ENCODE peak calls at places on chromosomes 3 and 15, in nine cellular contexts. C is endothelial cell of umbilical vein; Z is breast epithelium; T is CD8-positive, alpha-beta T cell; S is H9; O is cardiac muscle cell; X is heart right ventricle; F is ovary; I is kidney. V is an unnamed sample. For H3K4me1, the result is how much of the 10 kb centered on the place peaks cover.

GRCh38 chr15:41276821-41277220 is 45.8 kb downstream of the CHP1 start:
- DNase-seq in C (no peak), Z (no peak), T (no peak), S (no peak), O (no peak), X (no peak), F (no peak), I (no peak), V (no peak)

GRCh38 chr3:48594431-48595049 is 589 bp downstream of the COL7A1 start:
- DNase-seq in C (no peak), Z (no peak), T (no peak), S (peak), O (no peak), X (no peak), F (no peak), I (no peak), V (no peak)

GRCh38 chr3:1087066-1087555 is 5.7 kb upstream of the CNTN6 start:
- DNase-seq in C (no peak), Z (peak), T (no peak), S (no peak), O (peak), X (no peak), F (no peak), I (peak), V (no peak)

GRCh38 chr15:77821188-77821958 is 188.7 kb upstream of the LINGO1 start:
- DNase-seq in C (peak), Z (peak), T (no peak), S (peak), O (peak), X (peak), F (no peak), I (no peak), V (no peak)

GRCh38 chr3:161500057-161500836 is 3.6 kb downstream of the OTOL1 start:
- DNase-seq in C (no peak), Z (no peak), T (no peak), S (no peak), O (no peak), X (no peak), F (no peak), I (no peak), V (no peak)

GRCh38 chr3:51311055-51311454 is 74.0 kb upstream of the MANF start:
- DNase-seq in C (peak), Z (no peak), T (no peak), S (no peak), O (peak), X (no peak), F (no peak), I (no peak), V (no peak)

GRCh38 chr15:64989331-64990167 is at the start of gene SPG21:
- DNase-seq in C (peak), Z (peak), T (peak), S (peak), O (peak), X (peak), F (peak), I (peak), V (peak)

GRCh38 chr3:182370949-182371348 is 422.4 kb upstream of the ATP11B start:
- DNase-seq in C (peak), Z (no peak), T (no peak), S (no peak), O (no peak), X (no peak), F (no peak), I (no peak), V (no peak)

GRCh38 chr3:149848688-149849087 is 35.7 kb downstream of the RNF13 start:
- DNase-seq in C (no peak), Z (no peak), T (no peak), S (no peak), O (no peak), X (no peak), F (no peak), I (no peak), V (no peak)

GRCh38 chr3:50545781-50546180 is 21.8 kb downstream of the C3orf18 start:
- DNase-seq in C (no peak), Z (no peak), T (no peak), S (peak), O (no peak), X (no peak), F (no peak), I (no peak), V (no peak)

GRCh38 chr3:52231502-52232278 is 6.2 kb upstream of the TLR9 start:
- DNase-seq in C (peak), Z (no peak), T (peak), S (peak), O (peak), X (peak), F (peak), I (no peak), V (no peak)

GRCh38 chr3:110381992-110382391 is 689.6 kb upstream of the NECTIN3 start:
- DNase-seq in C (no peak), Z (no peak), T (no peak), S (no peak), O (no peak), X (no peak), F (no peak), I (no peak), V (no peak)

GRCh38 chr3:61571516-61572336 is 10.4 kb downstream of the PTPRG start:
- DNase-seq in C (peak), Z (no peak), T (no peak), S (no peak), O (no peak), X (no peak), F (peak), I (no peak), V (no peak)

GRCh38 chr15:59436774-59437472 is 1.1 kb upstream of the FAM81A start:
- DNase-seq in C (peak), Z (no peak), T (no peak), S (no peak), O (peak), X (peak), F (no peak), I (no peak), V (no peak)

GRCh38 chr3:43865376-43865775 is 174.6 kb downstream of the ABHD5 start:
- DNase-seq in C (no peak), Z (no peak), T (no peak), S (peak), O (no peak), X (no peak), F (no peak), I (no peak), V (peak)

GRCh38 chr15:70385711-70386110 is 288.0 kb upstream of the TLE3 start:
- DNase-seq in C (no peak), Z (no peak), T (no peak), S (no peak), O (no peak), X (no peak), F (no peak), I (no peak), V (peak)

GRCh38 chr3:59913645-59914044 is 863.8 kb upstream of the CFAP20DC start:
- DNase-seq in C (no peak), Z (no peak), T (no peak), S (no peak), O (no peak), X (no peak), F (no peak), I (no peak), V (no peak)

GRCh38 chr15:26873846-26874245 is 7.0 kb downstream of the GABRA5 start:
- DNase-seq in C (no peak), Z (no peak), T (no peak), S (no peak), O (no peak), X (no peak), F (no peak), I (no peak), V (no peak)

GRCh38 chr3:49411550-49411967 is 217 bp downstream of the RHOA start:
- DNase-seq in C (no peak), Z (peak), T (peak), S (no peak), O (no peak), X (peak), F (peak), I (peak), V (no peak)

GRCh38 chr3:13207578-13207922 is 134.3 kb upstream of the IQSEC1 start:
- DNase-seq in C (no peak), Z (no peak), T (no peak), S (no peak), O (no peak), X (no peak), F (no peak), I (no peak), V (no peak)

GRCh38 chr3:52530918-52531635 is 2.6 kb downstream of the NT5DC2 start:
- DNase-seq in C (no peak), Z (no peak), T (no peak), S (no peak), O (no peak), X (peak), F (no peak), I (peak), V (no peak)

GRCh38 chr15:89775815-89776214 is 317 bp upstream of the MESP2 start:
- DNase-seq in C (no peak), Z (no peak), T (no peak), S (no peak), O (no peak), X (no peak), F (no peak), I (no peak), V (no peak)

GRCh38 chr15:55499158-55499557 is 8.9 kb downstream of the DNAAF4 start:
- DNase-seq in C (no peak), Z (no peak), T (no peak), S (no peak), O (no peak), X (no peak), F (no peak), I (no peak), V (no peak)

GRCh38 chr15:32952062-32952461 is 234.3 kb downstream of the GREM1 start:
- DNase-seq in C (no peak), Z (no peak), T (no peak), S (no peak), O (no peak), X (no peak), F (no peak), I (no peak), V (no peak)

GRCh38 chr15:32952901-32953889 is 235.4 kb downstream of the GREM1 start:
- DNase-seq in C (no peak), Z (no peak), T (no peak), S (peak), O (no peak), X (no peak), F (no peak), I (no peak), V (no peak)

GRCh38 chr15:32959077-32959476 is 235.4 kb downstream of the FMN1 start:
- DNase-seq in C (no peak), Z (no peak), T (no peak), S (no peak), O (no peak), X (no peak), F (no peak), I (no peak), V (no peak)

GRCh38 chr15:32957219-32957618 is 237.3 kb downstream of the FMN1 start:
- DNase-seq in C (no peak), Z (no peak), T (no peak), S (no peak), O (no peak), X (no peak), F (no peak), I (no peak), V (no peak)

GRCh38 chr15:32956006-32956405 is 238.2 kb downstream of the GREM1 start:
- DNase-seq in C (peak), Z (no peak), T (no peak), S (peak), O (peak), X (no peak), F (no peak), I (no peak), V (no peak)
- H3K4me1 ChIP-seq in C (under half), Z (under half), T (under half), S (under half), O (under half), X (under half), F (under half), I (under half), V (under half)

GRCh38 chr3:194640829-194641228 is 7.6 kb upstream of the TMEM44 start:
- DNase-seq in C (peak), Z (no peak), T (no peak), S (no peak), O (no peak), X (no peak), F (no peak), I (no peak), V (no peak)
- TF ChIP-seq CTCF in C (peak), Z (no peak), T (peak), S (peak), O (peak), X (no peak), F (no peak), I (no peak), V (no peak)

GRCh38 chr3:188239577-188239976 is 85.6 kb downstream of the LPP start:
- DNase-seq in C (no peak), Z (no peak), T (no peak), S (no peak), O (no peak), X (no peak), F (no peak), I (no peak), V (no peak)

GRCh38 chr3:188239035-188239434 is 85.1 kb downstream of the LPP start:
- DNase-seq in C (no peak), Z (no peak), T (no peak), S (no peak), O (no peak), X (no peak), F (no peak), I (no peak), V (no peak)

GRCh38 chr3:188241072-188241471 is 87.1 kb downstream of the LPP start:
- DNase-seq in C (no peak), Z (no peak), T (no peak), S (no peak), O (peak), X (no peak), F (no peak), I (peak), V (no peak)

GRCh38 chr3:188241883-188242282 is 87.9 kb downstream of the LPP start:
- DNase-seq in C (no peak), Z (no peak), T (no peak), S (no peak), O (no peak), X (no peak), F (no peak), I (no peak), V (no peak)

DNA sequence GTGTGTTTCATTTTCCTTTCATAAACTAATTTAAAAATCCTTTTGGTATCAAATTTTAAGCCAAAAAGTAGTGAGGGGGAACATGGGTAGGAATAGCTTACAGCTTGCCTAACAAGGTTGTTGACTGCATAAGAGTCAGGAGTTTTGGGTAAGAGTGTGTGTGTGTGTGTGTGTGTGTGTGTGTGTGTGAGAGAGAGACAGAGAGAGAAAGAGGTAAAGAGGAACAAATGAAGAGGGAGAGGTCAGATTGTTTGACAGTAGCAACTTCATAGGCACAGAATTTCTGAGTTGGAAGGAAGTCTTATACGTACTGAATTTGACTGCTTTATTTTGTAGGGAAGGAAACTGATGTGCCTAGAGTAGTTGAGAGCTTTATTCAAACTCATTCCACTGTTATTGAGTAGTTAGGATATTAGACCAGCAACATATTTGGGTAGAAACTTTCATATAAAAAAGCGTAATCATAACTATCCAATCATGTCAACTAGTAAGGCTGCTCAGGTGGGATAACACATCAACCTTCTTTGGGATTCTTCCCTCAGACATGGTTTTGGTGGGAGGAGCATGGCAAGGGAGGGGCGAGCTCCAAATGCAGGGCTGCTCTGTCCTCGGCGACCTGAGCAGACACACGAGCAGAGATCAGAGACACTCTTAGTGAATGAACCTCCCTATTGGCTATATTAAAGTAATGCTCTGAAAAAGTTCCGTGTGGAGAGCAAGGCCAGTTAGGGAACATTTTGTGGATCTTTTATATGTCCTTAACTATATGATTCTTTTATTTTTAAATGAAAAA is 86.4 kb downstream of the LPP start:
- DNase-seq in C (no peak), Z (no peak), T (no peak), S (no peak), O (no peak), X (no peak), F (no peak), I (no peak), V (no peak)
- H3K4me1 ChIP-seq in C (under half), Z (under half), T (under half), S (under half), O (under half), X (under half), F (under half), I (under half), V (under half)

GRCh38 chr3:98730338-98730737 is 32.8 kb upstream of the ST3GAL6 start:
- DNase-seq in C (peak), Z (no peak), T (no peak), S (no peak), O (no peak), X (peak), F (no peak), I (no peak), V (no peak)
- TF ChIP-seq CTCF in C (no peak), Z (no peak), T (no peak), S (no peak), O (no peak), X (no peak), F (no peak), I (no peak), V (no peak)

GRCh38 chr3:127735767-127736693 is 63.3 kb downstream of the ABTB1 start:
- DNase-seq in C (peak), Z (no peak), T (no peak), S (no peak), O (no peak), X (no peak), F (peak), I (peak), V (no peak)
- H3K4me1 ChIP-seq in C (under half), Z (under half), T (under half), S (under half), O (under half), X (half or more), F (under half), I (under half), V (under half)

GRCh38 chr15:23877502-23878412 is 190.7 kb upstream of the NDN start:
- DNase-seq in C (no peak), Z (no peak), T (no peak), S (peak), O (peak), X (peak), F (peak), I (peak), V (no peak)
- TF ChIP-seq CTCF in C (peak), Z (no peak), T (no peak), S (peak), O (peak), X (peak), F (peak), I (peak), V (peak)

DNA sequence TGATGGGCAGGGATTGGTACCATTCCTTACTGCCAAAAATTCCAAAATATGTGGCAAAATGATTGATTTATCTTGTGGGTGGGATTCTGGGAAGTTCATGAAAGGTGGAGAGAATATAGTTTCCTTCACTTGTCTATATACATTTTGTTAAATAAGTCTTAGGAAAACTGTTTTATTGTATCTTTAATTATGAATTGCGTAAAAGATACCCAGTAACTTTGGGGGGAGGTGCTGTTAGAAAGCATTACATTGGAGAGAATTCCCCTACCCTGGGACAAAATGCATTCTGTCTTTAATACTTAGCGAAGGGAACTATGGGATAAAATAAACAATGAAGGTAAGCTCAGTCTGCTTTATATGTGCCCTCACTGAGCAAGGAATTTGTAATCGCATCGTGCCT is 4.6 kb downstream of the SETD5 start:
- DNase-seq in C (no peak), Z (no peak), T (no peak), S (no peak), O (no peak), X (no peak), F (no peak), I (no peak), V (no peak)
- H3K4me1 ChIP-seq in C (under half), Z (under half), T (half or more), S (under half), O (half or more), X (half or more), F (under half), I (half or more), V (half or more)

GRCh38 chr3:141255864-141256263 is 24.2 kb downstream of the PXYLP1 start:
- DNase-seq in C (peak), Z (no peak), T (no peak), S (peak), O (peak), X (no peak), F (no peak), I (no peak), V (no peak)
- TF ChIP-seq CTCF in C (peak), Z (no peak), T (peak), S (peak), O (peak), X (no peak), F (no peak), I (peak), V (no peak)

DNA sequence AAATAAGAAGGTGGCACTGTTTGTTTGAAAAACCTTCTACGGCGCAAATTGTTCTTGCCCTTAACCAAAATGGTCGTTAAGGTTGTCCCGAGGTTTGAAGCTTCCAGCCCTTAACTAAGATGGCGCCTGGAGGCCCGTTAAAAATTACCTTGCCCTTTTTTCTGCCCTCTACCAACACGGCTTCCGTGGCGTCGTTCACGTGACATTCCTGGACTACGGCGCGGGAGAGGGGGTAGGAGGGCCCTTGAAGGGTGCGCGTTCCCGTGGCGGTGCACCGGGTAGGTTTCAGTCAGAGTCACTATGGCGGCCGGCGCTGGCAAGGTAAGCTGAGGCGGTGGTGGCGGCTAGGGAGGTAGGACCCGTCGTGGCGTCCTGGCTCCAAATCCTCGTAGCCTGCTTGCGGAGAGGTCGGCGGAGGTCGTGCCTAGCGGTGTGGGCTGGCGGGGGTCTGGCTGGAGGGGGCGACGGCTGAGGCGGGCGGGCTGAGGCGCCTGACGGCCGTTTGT is at the start of gene SLMAP:
- DNase-seq in C (peak), Z (peak), T (peak), S (peak), O (peak), X (peak), F (peak), I (peak), V (peak)
- H3K4me1 ChIP-seq in C (under half), Z (under half), T (under half), S (under half), O (under half), X (under half), F (under half), I (under half), V (under half)

GRCh38 chr15:78873796-78874761 is 1.4 kb downstream of the MORF4L1 start:
- DNase-seq in C (no peak), Z (no peak), T (no peak), S (no peak), O (no peak), X (peak), F (no peak), I (no peak), V (no peak)
- TF ChIP-seq CTCF in C (no peak), Z (no peak), T (no peak), S (no peak), O (no peak), X (no peak), F (no peak), I (no peak), V (no peak)